ENCODE peak calls at places on chromosomes 4 and X, in five cellular contexts. One of them, this sample, is unnamed. For H3K27me3, the result is how much of the 10 kb centered on the place peaks cover.

GRCh38 chr4:76361689-76362412 is 55.3 kb downstream of the STBD1 start:
- DNase-seq in suprapubic skin: no peak
- DNase-seq in pancreas: no peak
- DNase-seq in stomach: no peak
- DNase-seq in psoas muscle: no peak
- DNase-seq in this sample: no peak

GRCh38 chrX:103741879-103742278 is 31.2 kb downstream of the TMEM31 start:
- DNase-seq in suprapubic skin: no peak
- DNase-seq in stomach: no peak
- DNase-seq in pancreas: no peak
- DNase-seq in psoas muscle: no peak
- DNase-seq in this sample: no peak

GRCh38 chrX:13287816-13288215 is 32.0 kb downstream of the ATXN3L start:
- DNase-seq in suprapubic skin: no peak
- DNase-seq in pancreas: no peak
- DNase-seq in psoas muscle: no peak
- DNase-seq in stomach: no peak
- DNase-seq in this sample: no peak

GRCh38 chr4:39256436-39256835 is 74.1 kb downstream of the WDR19 start:
- DNase-seq in stomach: no peak
- DNase-seq in pancreas: no peak
- DNase-seq in psoas muscle: no peak
- DNase-seq in suprapubic skin: no peak
- DNase-seq in this sample: no peak

GRCh38 chr4:26692014-26692726 is 108.3 kb downstream of the TBC1D19 start:
- DNase-seq in suprapubic skin: no peak
- DNase-seq in psoas muscle: no peak
- DNase-seq in pancreas: no peak
- DNase-seq in stomach: no peak
- DNase-seq in this sample: no peak

GRCh38 chr4:152696764-152697250 is 17.0 kb upstream of the TMEM154 start:
- DNase-seq in pancreas: no peak
- DNase-seq in stomach: peak
- DNase-seq in psoas muscle: no peak
- DNase-seq in suprapubic skin: no peak
- DNase-seq in this sample: peak

GRCh38 chr4:38868055-38868965 is 704 bp downstream of the FAM114A1 start:
- DNase-seq in pancreas: peak
- DNase-seq in stomach: peak
- DNase-seq in psoas muscle: peak
- DNase-seq in suprapubic skin: no peak
- DNase-seq in this sample: peak

GRCh38 chr4:126004936-126005335 is 690.2 kb downstream of the FAT4 start:
- DNase-seq in stomach: no peak
- DNase-seq in pancreas: no peak
- DNase-seq in suprapubic skin: no peak
- DNase-seq in psoas muscle: no peak
- DNase-seq in this sample: no peak

GRCh38 chr4:146521543-146522097 is at the start of gene SLC10A7:
- DNase-seq in suprapubic skin: peak
- DNase-seq in stomach: peak
- DNase-seq in pancreas: peak
- DNase-seq in psoas muscle: peak
- DNase-seq in this sample: peak

GRCh38 chr4:40523581-40523980 is 106.1 kb downstream of the RBM47 start:
- DNase-seq in psoas muscle: no peak
- DNase-seq in stomach: no peak
- DNase-seq in suprapubic skin: no peak
- DNase-seq in pancreas: no peak
- DNase-seq in this sample: no peak

GRCh38 chr4:15778742-15779231 is 659 bp downstream of the CD38 start:
- DNase-seq in psoas muscle: peak
- DNase-seq in suprapubic skin: no peak
- DNase-seq in stomach: no peak
- DNase-seq in pancreas: no peak
- DNase-seq in this sample: no peak

GRCh38 chr4:155079866-155080265 is 128.6 kb upstream of the NPY2R start:
- DNase-seq in psoas muscle: no peak
- DNase-seq in pancreas: no peak
- DNase-seq in suprapubic skin: no peak
- DNase-seq in stomach: no peak
- DNase-seq in this sample: no peak

GRCh38 chr4:129929052-129929451 is 833.1 kb downstream of the C4orf33 start:
- DNase-seq in stomach: no peak
- DNase-seq in pancreas: no peak
- DNase-seq in psoas muscle: no peak
- DNase-seq in suprapubic skin: no peak
- DNase-seq in this sample: no peak

GRCh38 chr4:5926601-5927000 is 33.7 kb upstream of the CRMP1 start:
- DNase-seq in suprapubic skin: no peak
- DNase-seq in pancreas: no peak
- DNase-seq in stomach: no peak
- DNase-seq in psoas muscle: no peak
- DNase-seq in this sample: no peak

GRCh38 chr4:145639281-145639680 is 20.1 kb downstream of the MMAA start:
- DNase-seq in stomach: no peak
- DNase-seq in pancreas: no peak
- DNase-seq in suprapubic skin: no peak
- DNase-seq in psoas muscle: no peak
- DNase-seq in this sample: no peak

GRCh38 chr4:41620594-41621256 is 82.8 kb downstream of the LIMCH1 start:
- DNase-seq in psoas muscle: no peak
- DNase-seq in pancreas: no peak
- DNase-seq in stomach: no peak
- DNase-seq in suprapubic skin: no peak
- DNase-seq in this sample: no peak

GRCh38 chrX:131084145-131084544 is 26.0 kb downstream of the ARHGAP36 start:
- DNase-seq in pancreas: no peak
- DNase-seq in suprapubic skin: no peak
- DNase-seq in stomach: no peak
- DNase-seq in psoas muscle: no peak
- DNase-seq in this sample: no peak

GRCh38 chrX:131083510-131084142 is 25.5 kb downstream of the ARHGAP36 start:
- DNase-seq in pancreas: no peak
- DNase-seq in suprapubic skin: no peak
- DNase-seq in psoas muscle: no peak
- DNase-seq in stomach: no peak
- DNase-seq in this sample: no peak

GRCh38 chrX:131081772-131082755 is 23.9 kb downstream of the ARHGAP36 start:
- DNase-seq in suprapubic skin: no peak
- DNase-seq in pancreas: no peak
- DNase-seq in psoas muscle: no peak
- DNase-seq in stomach: no peak
- DNase-seq in this sample: no peak
- H3K27me3 ChIP-seq in suprapubic skin: under half
- H3K27me3 ChIP-seq in pancreas: half or more
- H3K27me3 ChIP-seq in psoas muscle: under half
- H3K27me3 ChIP-seq in stomach: under half
- H3K27me3 ChIP-seq in this sample: half or more

GRCh38 chr4:100367451-100367850 is 150.4 kb downstream of the EMCN start:
- DNase-seq in psoas muscle: no peak
- DNase-seq in pancreas: no peak
- DNase-seq in stomach: no peak
- DNase-seq in suprapubic skin: no peak
- DNase-seq in this sample: no peak

GRCh38 chr4:100369871-100370270 is 148.0 kb downstream of the EMCN start:
- DNase-seq in psoas muscle: no peak
- DNase-seq in pancreas: no peak
- DNase-seq in suprapubic skin: no peak
- DNase-seq in stomach: no peak
- DNase-seq in this sample: no peak

DNA sequence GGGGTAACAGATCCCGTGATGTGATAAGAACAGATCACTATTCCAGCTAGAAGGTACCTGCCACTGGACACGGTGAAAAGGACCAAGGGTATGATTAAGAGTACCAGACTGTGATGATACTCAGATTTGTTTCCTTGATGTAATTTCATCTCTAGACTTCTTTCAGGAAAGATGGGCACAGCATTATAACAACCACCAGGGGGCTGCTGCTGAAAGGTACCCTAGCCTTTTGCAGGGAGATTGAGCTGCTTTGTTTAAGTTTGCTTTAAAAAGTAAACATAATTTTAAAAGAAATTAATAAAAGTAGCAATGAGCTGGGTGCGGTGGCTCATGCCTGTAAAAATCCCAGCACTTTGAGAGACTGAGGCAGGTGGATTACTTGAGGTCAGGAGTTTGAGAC is 145.4 kb downstream of the EMCN start:
- DNase-seq in psoas muscle: no peak
- DNase-seq in stomach: no peak
- DNase-seq in suprapubic skin: no peak
- DNase-seq in pancreas: no peak
- DNase-seq in this sample: no peak
- TF ChIP-seq CTCF in psoas muscle: no peak
- TF ChIP-seq CTCF in stomach: peak
- TF ChIP-seq CTCF in suprapubic skin: no peak
- TF ChIP-seq CTCF in pancreas: no peak
- TF ChIP-seq CTCF in this sample: no peak

GRCh38 chrX:134177527-134177926 is 59.5 kb upstream of the CCDC160 start:
- DNase-seq in psoas muscle: no peak
- DNase-seq in suprapubic skin: no peak
- DNase-seq in stomach: no peak
- DNase-seq in pancreas: no peak
- DNase-seq in this sample: no peak
- H3K27me3 ChIP-seq in psoas muscle: under half
- H3K27me3 ChIP-seq in suprapubic skin: under half
- H3K27me3 ChIP-seq in stomach: under half
- H3K27me3 ChIP-seq in pancreas: under half
- H3K27me3 ChIP-seq in this sample: half or more

GRCh38 chrX:11759461-11760311 is 1.6 kb downstream of the MSL3 start:
- DNase-seq in pancreas: peak
- DNase-seq in psoas muscle: peak
- DNase-seq in stomach: peak
- DNase-seq in suprapubic skin: peak
- DNase-seq in this sample: peak
- TF ChIP-seq CTCF in pancreas: no peak
- TF ChIP-seq CTCF in psoas muscle: no peak
- TF ChIP-seq CTCF in stomach: no peak
- TF ChIP-seq CTCF in suprapubic skin: no peak
- TF ChIP-seq CTCF in this sample: peak

GRCh38 chrX:80489166-80489565 is 68.9 kb downstream of the TENT5D start:
- DNase-seq in stomach: no peak
- DNase-seq in suprapubic skin: no peak
- DNase-seq in psoas muscle: no peak
- DNase-seq in pancreas: no peak
- DNase-seq in this sample: no peak

GRCh38 chrX:80485543-80485942 is 65.3 kb downstream of the TENT5D start:
- DNase-seq in pancreas: no peak
- DNase-seq in psoas muscle: no peak
- DNase-seq in stomach: no peak
- DNase-seq in suprapubic skin: no peak
- DNase-seq in this sample: no peak

DNA sequence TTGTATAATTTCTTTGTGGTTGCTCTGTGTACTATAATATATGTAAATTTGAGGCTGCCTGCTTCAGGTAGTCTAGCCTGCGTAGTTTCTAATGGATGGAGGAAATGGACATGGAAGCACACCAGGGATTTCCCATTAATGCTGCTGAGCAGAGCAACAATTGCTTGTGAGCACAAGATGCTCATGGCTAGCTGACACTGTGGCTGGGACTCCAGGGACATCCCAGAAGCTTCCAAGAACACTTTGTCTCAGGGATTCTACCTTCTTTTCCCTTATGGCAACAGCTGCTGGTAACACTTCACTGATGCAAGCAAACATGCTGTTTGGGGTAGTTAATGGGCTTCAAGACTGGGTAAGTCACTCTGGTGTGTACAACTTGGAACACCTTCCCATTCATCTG is 66.1 kb downstream of the TENT5D start:
- DNase-seq in suprapubic skin: no peak
- DNase-seq in pancreas: no peak
- DNase-seq in psoas muscle: no peak
- DNase-seq in stomach: no peak
- DNase-seq in this sample: no peak
- H3K27me3 ChIP-seq in suprapubic skin: under half
- H3K27me3 ChIP-seq in pancreas: under half
- H3K27me3 ChIP-seq in psoas muscle: under half
- H3K27me3 ChIP-seq in stomach: under half
- H3K27me3 ChIP-seq in this sample: under half

GRCh38 chr4:52670121-52670520 is 11.0 kb upstream of the USP46 start:
- DNase-seq in pancreas: no peak
- DNase-seq in suprapubic skin: no peak
- DNase-seq in stomach: no peak
- DNase-seq in psoas muscle: no peak
- DNase-seq in this sample: no peak

GRCh38 chr4:52665592-52665991 is 6.5 kb upstream of the USP46 start:
- DNase-seq in psoas muscle: no peak
- DNase-seq in pancreas: no peak
- DNase-seq in stomach: no peak
- DNase-seq in suprapubic skin: no peak
- DNase-seq in this sample: no peak

GRCh38 chr4:52670739-52671138 is 11.6 kb upstream of the USP46 start:
- DNase-seq in stomach: no peak
- DNase-seq in psoas muscle: no peak
- DNase-seq in pancreas: no peak
- DNase-seq in suprapubic skin: no peak
- DNase-seq in this sample: no peak
- TF ChIP-seq CTCF in stomach: no peak
- TF ChIP-seq CTCF in psoas muscle: no peak
- TF ChIP-seq CTCF in pancreas: no peak
- TF ChIP-seq CTCF in suprapubic skin: no peak
- TF ChIP-seq CTCF in this sample: no peak